ENCODE peak calls at places on chromosomes 13 and 19, in ten cellular contexts. One of them, this sample, is unnamed.

GRCh38 chr13:108827637-108828036 is 198.2 kb downstream of the MYO16 start:
- DNase-seq in hepatocyte: no peak
- DNase-seq in PC-3: no peak
- DNase-seq in osteocyte: no peak
- DNase-seq in Peyer's patch: no peak
- DNase-seq in IMR-90: no peak
- DNase-seq in endothelial cell: no peak
- DNase-seq in mammary epithelial cell: peak
- DNase-seq in fibroblast of lung: no peak
- DNase-seq in LNCaP clone FGC: no peak
- DNase-seq in this sample: peak

GRCh38 chr13:109989155-109989554 is 202.8 kb upstream of the IRS2 start:
- DNase-seq in osteocyte: no peak
- DNase-seq in PC-3: peak
- DNase-seq in mammary epithelial cell: no peak
- DNase-seq in IMR-90: peak
- DNase-seq in fibroblast of lung: peak
- DNase-seq in LNCaP clone FGC: no peak
- DNase-seq in endothelial cell: no peak
- DNase-seq in Peyer's patch: no peak
- DNase-seq in hepatocyte: no peak
- DNase-seq in this sample: peak

GRCh38 chr13:107379398-107380155 is 811.6 kb upstream of the ARGLU1 start:
- DNase-seq in fibroblast of lung: no peak
- DNase-seq in IMR-90: no peak
- DNase-seq in Peyer's patch: no peak
- DNase-seq in mammary epithelial cell: no peak
- DNase-seq in endothelial cell: no peak
- DNase-seq in osteocyte: no peak
- DNase-seq in PC-3: no peak
- DNase-seq in LNCaP clone FGC: no peak
- DNase-seq in hepatocyte: no peak
- DNase-seq in this sample: no peak

GRCh38 chr13:35711909-35712308 is 235.4 kb upstream of the MAB21L1 start:
- DNase-seq in endothelial cell: no peak
- DNase-seq in fibroblast of lung: no peak
- DNase-seq in LNCaP clone FGC: no peak
- DNase-seq in osteocyte: no peak
- DNase-seq in hepatocyte: no peak
- DNase-seq in mammary epithelial cell: no peak
- DNase-seq in Peyer's patch: no peak
- DNase-seq in IMR-90: no peak
- DNase-seq in PC-3: no peak
- DNase-seq in this sample: no peak

GRCh38 chr13:40970803-40971202 is 48.3 kb downstream of the ELF1 start:
- DNase-seq in PC-3: no peak
- DNase-seq in endothelial cell: no peak
- DNase-seq in IMR-90: no peak
- DNase-seq in osteocyte: no peak
- DNase-seq in hepatocyte: no peak
- DNase-seq in fibroblast of lung: no peak
- DNase-seq in Peyer's patch: no peak
- DNase-seq in mammary epithelial cell: no peak
- DNase-seq in LNCaP clone FGC: no peak
- DNase-seq in this sample: no peak

GRCh38 chr19:51131780-51132680 is 7.3 kb downstream of the SIGLEC9 start:
- DNase-seq in hepatocyte: peak
- DNase-seq in LNCaP clone FGC: no peak
- DNase-seq in Peyer's patch: no peak
- DNase-seq in mammary epithelial cell: no peak
- DNase-seq in IMR-90: peak
- DNase-seq in osteocyte: no peak
- DNase-seq in PC-3: no peak
- DNase-seq in fibroblast of lung: no peak
- DNase-seq in endothelial cell: no peak
- DNase-seq in this sample: no peak

GRCh38 chr19:49749055-49749716 is 13.9 kb downstream of the TSKS start:
- DNase-seq in endothelial cell: no peak
- DNase-seq in osteocyte: no peak
- DNase-seq in fibroblast of lung: no peak
- DNase-seq in hepatocyte: no peak
- DNase-seq in LNCaP clone FGC: no peak
- DNase-seq in Peyer's patch: no peak
- DNase-seq in mammary epithelial cell: no peak
- DNase-seq in IMR-90: peak
- DNase-seq in PC-3: peak
- DNase-seq in this sample: peak

GRCh38 chr13:91493442-91493841 is 95.0 kb downstream of the GPC5 start:
- DNase-seq in IMR-90: no peak
- DNase-seq in mammary epithelial cell: no peak
- DNase-seq in PC-3: no peak
- DNase-seq in LNCaP clone FGC: no peak
- DNase-seq in fibroblast of lung: no peak
- DNase-seq in Peyer's patch: no peak
- DNase-seq in endothelial cell: no peak
- DNase-seq in osteocyte: no peak
- DNase-seq in hepatocyte: no peak
- DNase-seq in this sample: peak

GRCh38 chr13:112455476-112456059 is 79.4 kb downstream of the SPACA7 start:
- DNase-seq in fibroblast of lung: no peak
- DNase-seq in hepatocyte: no peak
- DNase-seq in IMR-90: no peak
- DNase-seq in LNCaP clone FGC: no peak
- DNase-seq in PC-3: no peak
- DNase-seq in endothelial cell: no peak
- DNase-seq in mammary epithelial cell: no peak
- DNase-seq in osteocyte: no peak
- DNase-seq in Peyer's patch: no peak
- DNase-seq in this sample: no peak

DNA sequence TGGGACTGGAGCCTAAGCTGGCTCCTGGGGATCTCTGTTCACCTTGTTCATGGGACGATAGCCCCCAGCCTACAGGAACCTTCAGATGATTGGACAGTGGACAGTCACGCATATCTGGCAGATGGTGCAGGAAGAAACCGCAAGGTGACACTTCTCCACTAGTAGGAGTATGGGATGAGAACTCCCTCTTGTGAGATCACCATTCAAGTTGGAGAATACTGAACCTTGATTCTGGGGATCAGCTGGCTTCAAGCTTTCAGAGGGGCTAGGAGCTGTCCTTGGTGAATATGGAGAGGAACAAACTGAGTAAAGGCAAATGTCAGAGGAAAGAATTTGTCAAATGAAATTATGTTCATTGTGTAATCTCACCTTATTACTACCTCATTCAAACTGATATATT is 204.5 kb downstream of the PDS5B start:
- DNase-seq in LNCaP clone FGC: no peak
- DNase-seq in Peyer's patch: no peak
- DNase-seq in IMR-90: no peak
- DNase-seq in hepatocyte: peak
- DNase-seq in osteocyte: no peak
- DNase-seq in fibroblast of lung: no peak
- DNase-seq in PC-3: peak
- DNase-seq in endothelial cell: no peak
- DNase-seq in mammary epithelial cell: no peak
- DNase-seq in this sample: no peak
- TF ChIP-seq CTCF in LNCaP clone FGC: no peak
- TF ChIP-seq CTCF in Peyer's patch: no peak
- TF ChIP-seq CTCF in IMR-90: peak
- TF ChIP-seq CTCF in hepatocyte: peak
- TF ChIP-seq CTCF in osteocyte: no peak
- TF ChIP-seq CTCF in fibroblast of lung: no peak
- TF ChIP-seq CTCF in PC-3: peak
- TF ChIP-seq CTCF in endothelial cell: peak
- TF ChIP-seq CTCF in mammary epithelial cell: no peak
- TF ChIP-seq CTCF in this sample: no peak

DNA sequence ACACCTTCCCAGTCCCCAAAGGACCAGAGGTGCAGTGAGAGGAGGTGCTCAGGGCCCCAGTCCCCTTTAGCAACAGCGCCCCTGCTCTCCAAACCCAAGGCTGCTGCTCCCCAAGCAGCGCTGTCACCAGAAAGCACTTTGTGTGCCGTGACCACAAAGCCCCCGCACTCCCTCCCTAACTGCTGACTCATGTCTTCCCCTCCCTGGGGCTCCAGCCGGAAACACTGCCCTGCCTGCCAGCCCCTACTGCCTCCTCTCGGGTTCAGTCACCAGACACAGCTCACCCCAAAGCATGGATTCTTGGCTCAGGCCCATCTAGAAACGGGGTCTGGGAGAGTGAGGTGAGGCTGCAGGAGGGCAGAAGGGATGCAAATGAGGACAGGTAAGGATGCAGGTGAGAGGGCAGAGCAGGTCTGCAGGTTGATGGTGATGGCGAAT is 4.9 kb upstream of the TNFSF14 start:
- DNase-seq in osteocyte: no peak
- DNase-seq in hepatocyte: peak
- DNase-seq in LNCaP clone FGC: no peak
- DNase-seq in PC-3: peak
- DNase-seq in IMR-90: peak
- DNase-seq in mammary epithelial cell: peak
- DNase-seq in endothelial cell: no peak
- DNase-seq in Peyer's patch: peak
- DNase-seq in fibroblast of lung: peak
- DNase-seq in this sample: peak
- TF ChIP-seq CTCF in osteocyte: no peak
- TF ChIP-seq CTCF in hepatocyte: no peak
- TF ChIP-seq CTCF in LNCaP clone FGC: no peak
- TF ChIP-seq CTCF in PC-3: peak
- TF ChIP-seq CTCF in IMR-90: no peak
- TF ChIP-seq CTCF in mammary epithelial cell: no peak
- TF ChIP-seq CTCF in endothelial cell: no peak
- TF ChIP-seq CTCF in Peyer's patch: no peak
- TF ChIP-seq CTCF in fibroblast of lung: no peak
- TF ChIP-seq CTCF in this sample: no peak

GRCh38 chr19:18999896-19000620 is 33.3 kb downstream of the SUGP2 start:
- DNase-seq in Peyer's patch: no peak
- DNase-seq in mammary epithelial cell: no peak
- DNase-seq in endothelial cell: peak
- DNase-seq in hepatocyte: no peak
- DNase-seq in fibroblast of lung: no peak
- DNase-seq in IMR-90: peak
- DNase-seq in osteocyte: no peak
- DNase-seq in PC-3: no peak
- DNase-seq in LNCaP clone FGC: no peak
- DNase-seq in this sample: peak
- TF ChIP-seq CTCF in Peyer's patch: no peak
- TF ChIP-seq CTCF in mammary epithelial cell: peak
- TF ChIP-seq CTCF in endothelial cell: no peak
- TF ChIP-seq CTCF in hepatocyte: peak
- TF ChIP-seq CTCF in fibroblast of lung: peak
- TF ChIP-seq CTCF in IMR-90: peak
- TF ChIP-seq CTCF in osteocyte: peak
- TF ChIP-seq CTCF in PC-3: peak
- TF ChIP-seq CTCF in LNCaP clone FGC: peak
- TF ChIP-seq CTCF in this sample: no peak

GRCh38 chr19:41941410-41942202 is 13.4 kb upstream of the ERFL start:
- DNase-seq in endothelial cell: no peak
- DNase-seq in Peyer's patch: no peak
- DNase-seq in hepatocyte: no peak
- DNase-seq in IMR-90: no peak
- DNase-seq in LNCaP clone FGC: no peak
- DNase-seq in osteocyte: no peak
- DNase-seq in PC-3: no peak
- DNase-seq in mammary epithelial cell: no peak
- DNase-seq in fibroblast of lung: no peak
- DNase-seq in this sample: no peak
- TF ChIP-seq CTCF in endothelial cell: no peak
- TF ChIP-seq CTCF in Peyer's patch: no peak
- TF ChIP-seq CTCF in hepatocyte: no peak
- TF ChIP-seq CTCF in IMR-90: no peak
- TF ChIP-seq CTCF in LNCaP clone FGC: no peak
- TF ChIP-seq CTCF in osteocyte: no peak
- TF ChIP-seq CTCF in PC-3: no peak
- TF ChIP-seq CTCF in mammary epithelial cell: no peak
- TF ChIP-seq CTCF in fibroblast of lung: no peak
- TF ChIP-seq CTCF in this sample: no peak

GRCh38 chr13:19681517-19681916 is 48.1 kb downstream of the MPHOSPH8 start:
- DNase-seq in endothelial cell: no peak
- DNase-seq in hepatocyte: no peak
- DNase-seq in IMR-90: peak
- DNase-seq in LNCaP clone FGC: no peak
- DNase-seq in PC-3: no peak
- DNase-seq in osteocyte: no peak
- DNase-seq in mammary epithelial cell: no peak
- DNase-seq in fibroblast of lung: no peak
- DNase-seq in Peyer's patch: no peak
- DNase-seq in this sample: no peak

GRCh38 chr13:19685034-19685433 is 51.6 kb downstream of the MPHOSPH8 start:
- DNase-seq in mammary epithelial cell: no peak
- DNase-seq in fibroblast of lung: no peak
- DNase-seq in IMR-90: no peak
- DNase-seq in Peyer's patch: peak
- DNase-seq in LNCaP clone FGC: no peak
- DNase-seq in endothelial cell: no peak
- DNase-seq in PC-3: no peak
- DNase-seq in hepatocyte: peak
- DNase-seq in osteocyte: no peak
- DNase-seq in this sample: no peak

GRCh38 chr13:19680751-19681150 is 47.3 kb downstream of the MPHOSPH8 start:
- DNase-seq in osteocyte: no peak
- DNase-seq in IMR-90: peak
- DNase-seq in hepatocyte: no peak
- DNase-seq in fibroblast of lung: peak
- DNase-seq in PC-3: no peak
- DNase-seq in mammary epithelial cell: no peak
- DNase-seq in LNCaP clone FGC: no peak
- DNase-seq in endothelial cell: no peak
- DNase-seq in Peyer's patch: no peak
- DNase-seq in this sample: no peak

DNA sequence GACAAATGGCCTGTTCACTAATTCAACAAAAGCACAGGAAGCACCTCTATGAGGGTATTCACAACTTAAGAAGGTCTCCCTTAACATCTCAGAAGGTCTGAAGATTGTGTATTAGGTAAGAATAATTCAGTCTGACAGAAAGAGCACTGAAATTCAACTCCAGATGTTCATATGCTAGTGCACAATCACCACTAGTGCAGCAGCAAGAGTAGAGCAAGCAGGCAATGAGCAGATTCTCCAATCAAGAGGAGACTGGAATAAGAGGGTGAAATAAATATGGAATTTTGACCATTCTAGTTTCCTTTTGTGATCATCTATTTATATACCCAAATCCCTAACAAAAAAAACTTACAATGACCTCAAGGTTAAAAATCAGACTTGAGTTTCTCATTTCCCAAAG is 52.0 kb downstream of the MPHOSPH8 start:
- DNase-seq in PC-3: no peak
- DNase-seq in mammary epithelial cell: no peak
- DNase-seq in Peyer's patch: no peak
- DNase-seq in LNCaP clone FGC: no peak
- DNase-seq in hepatocyte: no peak
- DNase-seq in endothelial cell: no peak
- DNase-seq in fibroblast of lung: no peak
- DNase-seq in osteocyte: no peak
- DNase-seq in IMR-90: no peak
- DNase-seq in this sample: no peak
- TF ChIP-seq CTCF in PC-3: no peak
- TF ChIP-seq CTCF in mammary epithelial cell: no peak
- TF ChIP-seq CTCF in Peyer's patch: no peak
- TF ChIP-seq CTCF in LNCaP clone FGC: no peak
- TF ChIP-seq CTCF in hepatocyte: no peak
- TF ChIP-seq CTCF in endothelial cell: no peak
- TF ChIP-seq CTCF in fibroblast of lung: no peak
- TF ChIP-seq CTCF in osteocyte: no peak
- TF ChIP-seq CTCF in IMR-90: no peak
- TF ChIP-seq CTCF in this sample: no peak